ENCODE peak calls at places on chromosome 3, in five cellular contexts. I is left cardiac atrium, Q is IMR-90, Z is posterior cingulate gyrus, K is GM03348. U is an unnamed sample.

GRCh38 chr3:35664460-35664919 is 25.2 kb downstream of the ARPP21 start:
- DNase-seq in I (peak), Q (peak), Z (peak), K (peak), U (peak)

GRCh38 chr3:172402892-172403643 is 45.2 kb downstream of the GHSR start:
- DNase-seq in I (no peak), Q (no peak), Z (no peak), K (no peak), U (no peak)

GRCh38 chr3:188037116-188037718 is 116.7 kb upstream of the LPP start:
- DNase-seq in I (no peak), Q (peak), Z (no peak), K (no peak), U (peak)

GRCh38 chr3:98702166-98702565 is 61.0 kb upstream of the ST3GAL6 start:
- DNase-seq in I (no peak), Q (peak), Z (no peak), K (peak), U (no peak)

GRCh38 chr3:61903074-61903473 is 341.7 kb downstream of the PTPRG start:
- DNase-seq in I (no peak), Q (no peak), Z (no peak), K (no peak), U (no peak)

GRCh38 chr3:46628980-46629379 is 16.7 kb downstream of the FAM240A start:
- DNase-seq in I (no peak), Q (no peak), Z (peak), K (peak), U (no peak)

GRCh38 chr3:30198162-30198561 is 408.2 kb upstream of the TGFBR2 start:
- DNase-seq in I (no peak), Q (no peak), Z (no peak), K (no peak), U (no peak)

GRCh38 chr3:36172699-36173098 is 207.6 kb upstream of the STAC start:
- DNase-seq in I (no peak), Q (no peak), Z (no peak), K (no peak), U (no peak)

GRCh38 chr3:42702066-42702951 is at the start of gene HHATL:
- DNase-seq in I (peak), Q (no peak), Z (peak), K (no peak), U (no peak)

GRCh38 chr3:105984837-105985236 is 116.0 kb upstream of the CBLB start:
- DNase-seq in I (no peak), Q (peak), Z (no peak), K (no peak), U (no peak)

GRCh38 chr3:72015463-72015862 is 230.5 kb upstream of the PROK2 start:
- DNase-seq in I (no peak), Q (no peak), Z (no peak), K (no peak), U (no peak)

GRCh38 chr3:50573566-50574279 is 4.4 kb downstream of the HEMK1 start:
- DNase-seq in I (no peak), Q (no peak), Z (no peak), K (no peak), U (no peak)

GRCh38 chr3:172516318-172517214 is 6.7 kb downstream of the TNFSF10 start:
- DNase-seq in I (peak), Q (peak), Z (no peak), K (peak), U (peak)

GRCh38 chr3:159850481-159850880 is 138.2 kb upstream of the IL12A start:
- DNase-seq in I (no peak), Q (no peak), Z (no peak), K (no peak), U (no peak)

GRCh38 chr3:147421184-147421912 is 12.2 kb downstream of the ZIC1 start:
- DNase-seq in I (no peak), Q (no peak), Z (no peak), K (no peak), U (peak)

GRCh38 chr3:28376424-28376823 is 27.8 kb upstream of the AZI2 start:
- DNase-seq in I (no peak), Q (peak), Z (no peak), K (peak), U (no peak)

GRCh38 chr3:172522871-172523818 is at the start of gene TNFSF10:
- DNase-seq in I (peak), Q (peak), Z (no peak), K (no peak), U (peak)

GRCh38 chr3:44045476-44046275 is 196.0 kb upstream of the TOPAZ1 start:
- DNase-seq in I (peak), Q (no peak), Z (no peak), K (no peak), U (peak)

GRCh38 chr3:63580151-63580550 is 72.3 kb upstream of the SNTN start:
- DNase-seq in I (no peak), Q (no peak), Z (no peak), K (no peak), U (no peak)